ENCODE peak calls at places on chromosomes 4 and X, in five cellular contexts. I, K, H, V and E are unnamed samples.

GRCh38 chr4:85398276-85398675 is 76.7 kb upstream of the ARHGAP24 start:
- DNase-seq in V (no peak), I (no peak), H (no peak), K (no peak), E (no peak)

GRCh38 chr4:104879367-104879766 is 267.3 kb upstream of the TET2 start:
- DNase-seq in I (no peak), V (no peak), H (no peak), K (no peak), E (no peak)

GRCh38 chr4:133464311-133464710 is 315.2 kb downstream of the PCDH10 start:
- DNase-seq in H (no peak), K (no peak), I (no peak), V (no peak), E (no peak)

GRCh38 chr4:185437809-185438208 is 12.0 kb upstream of the UFSP2 start:
- DNase-seq in V (no peak), I (no peak), H (no peak), K (no peak), E (no peak)

GRCh38 chr4:164718817-164719216 is 35.1 kb upstream of the SMIM31 start:
- DNase-seq in H (no peak), I (no peak), V (no peak), K (no peak), E (no peak)

GRCh38 chrX:68841251-68842049 is 12.6 kb downstream of the EFNB1 start:
- DNase-seq in K (no peak), V (no peak), H (no peak), I (no peak), E (no peak)

GRCh38 chr4:156137971-156138581 is 184.4 kb upstream of the CTSO start:
- DNase-seq in V (no peak), H (no peak), K (no peak), I (no peak), E (no peak)

GRCh38 chrX:47637546-47638195 is 7.9 kb upstream of the CFP start:
- DNase-seq in H (no peak), K (no peak), V (no peak), I (peak; percentile 77), E (no peak)

GRCh38 chrX:136742721-136743379 is 37.9 kb downstream of the ARHGEF6 start:
- DNase-seq in I (no peak), K (no peak), H (no peak), V (peak; percentile 25), E (no peak)

GRCh38 chr4:153649572-153649991 is 34.5 kb upstream of the TLR2 start:
- DNase-seq in V (no peak), I (no peak), K (peak; percentile 38), H (no peak), E (no peak)

GRCh38 chrX:9464435-9465371 is at the start of gene TBL1X:
- DNase-seq in K (peak; percentile 63), I (peak; percentile 69), V (peak; percentile 86), H (peak; percentile 8), E (no peak)

GRCh38 chr4:63582997-63583396 is 826.3 kb downstream of the TECRL start:
- DNase-seq in V (peak; percentile 32), I (no peak), K (no peak), H (no peak), E (no peak)

GRCh38 chr4:126611900-126612299 is 1020.9 kb upstream of the INTU start:
- DNase-seq in V (no peak), I (no peak), K (no peak), H (no peak), E (no peak)

GRCh38 chrX:121562616-121563015 is 515.2 kb downstream of the GLUD2 start:
- DNase-seq in H (no peak), I (no peak), K (no peak), V (no peak), E (no peak)

GRCh38 chr4:138835833-138836521 is 179.6 kb upstream of the NOCT start:
- DNase-seq in K (peak; percentile 3), V (peak; percentile 33), H (no peak), I (no peak), E (peak; percentile 55)

GRCh38 chrX:95427389-95427788 is 1257.3 kb upstream of the DIAPH2 start:
- DNase-seq in H (no peak), V (no peak), I (no peak), K (no peak), E (no peak)

GRCh38 chr4:10656988-10657387 is 27.6 kb downstream of the CLNK start:
- DNase-seq in I (no peak), H (no peak), K (no peak), V (no peak), E (no peak)

GRCh38 chr4:109444182-109444844 is 10.7 kb downstream of the SEC24B start:
- DNase-seq in K (no peak), I (no peak), H (no peak), V (no peak), E (no peak)

GRCh38 chr4:147831452-147832192 is 99.7 kb downstream of the ARHGAP10 start:
- DNase-seq in I (peak; percentile 58), K (peak; percentile 75), V (no peak), H (peak; percentile 67), E (no peak)

DNA sequence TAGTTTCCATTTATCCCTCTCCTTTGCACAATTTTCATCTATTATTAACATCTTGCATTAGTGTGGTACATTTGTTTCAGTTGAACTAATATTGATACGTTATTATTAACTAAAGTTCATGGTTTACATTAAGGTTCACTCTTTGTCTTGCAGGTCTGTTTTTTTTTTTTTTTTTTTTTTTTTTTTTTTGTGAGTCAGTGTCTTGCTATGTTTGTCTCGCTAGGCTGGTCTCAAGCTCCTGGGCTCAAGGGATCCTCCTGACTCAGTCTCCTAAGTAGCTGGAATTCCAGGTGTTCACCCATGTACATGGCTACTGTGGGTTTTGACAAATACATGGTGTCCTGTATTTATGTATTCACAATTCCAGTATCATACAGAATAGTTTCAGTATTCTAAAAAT is 6.8 kb downstream of the TBC1D19 start:
- DNase-seq in H (no peak), V (no peak), K (peak; percentile 36), I (no peak), E (no peak)
- TF ChIP-seq EP300 in H (no peak), V (no peak), K (no peak), I (no peak), E (no peak)

DNA sequence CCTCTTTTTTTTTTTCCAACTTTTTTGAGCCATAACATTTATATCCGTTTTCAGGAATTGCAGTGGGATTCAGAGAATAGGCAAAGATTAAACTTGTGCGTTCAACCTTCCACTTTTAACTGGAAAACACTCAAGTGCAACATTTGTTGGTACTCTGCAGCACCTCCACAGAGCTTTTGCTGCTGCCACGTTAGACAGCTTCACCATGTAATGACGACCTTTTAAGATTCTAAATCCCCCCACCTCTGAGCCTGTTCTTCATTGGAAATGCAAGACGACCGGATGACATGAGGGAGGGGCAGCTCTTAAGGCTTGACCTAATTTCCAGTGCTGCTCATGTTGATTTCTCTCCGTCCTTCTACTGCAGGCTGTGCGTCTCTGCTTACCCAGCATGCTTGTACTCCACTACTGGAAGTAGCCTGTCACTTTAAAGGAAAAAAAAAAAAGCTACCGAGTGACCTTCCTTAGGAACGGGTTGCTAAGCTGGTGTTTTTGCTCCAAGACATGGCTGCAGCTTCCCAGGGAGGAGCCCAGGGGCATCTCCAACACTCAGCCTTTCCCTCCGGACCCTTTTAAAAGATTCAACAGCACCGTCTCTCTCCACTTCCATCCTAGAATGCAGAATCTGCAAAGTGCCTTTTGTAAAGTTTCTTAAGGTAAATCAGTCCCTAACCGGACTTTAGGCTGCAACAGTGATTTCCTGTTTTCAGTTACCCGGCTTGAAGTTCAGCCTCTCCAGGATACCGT is at the start of gene CC2D2A:
- DNase-seq in I (peak; percentile 29), V (peak; percentile 42), K (peak; percentile 58), H (no peak), E (peak; percentile 53)
- H3K4me3 ChIP-seq in I (peak within 1 kb of the TSS; percentile 62), V (peak within 1 kb of the TSS; percentile 82), K (peak within 1 kb of the TSS; percentile 61), H (peak within 1 kb of the TSS; percentile 31), E (peak within 1 kb of the TSS; percentile 53)

GRCh38 chrX:63754860-63755579 is 30.0 kb downstream of the ARHGEF9 start:
- DNase-seq in I (peak; percentile 92), V (peak; percentile 76), H (peak; percentile 79), K (peak; percentile 96), E (peak; percentile 96)
- H3K9me3 ChIP-seq in I (no peaks in the 10 kb centered on the region), V (no peaks in the 10 kb centered on the region), H (no peaks in the 10 kb centered on the region), K (no peaks in the 10 kb centered on the region), E (no peaks in the 10 kb centered on the region)

GRCh38 chr4:183801460-183802168 is 103.5 kb upstream of the STOX2 start:
- DNase-seq in I (peak; percentile 84), H (no peak), V (no peak), K (no peak), E (no peak)
- TF ChIP-seq EP300 in I (no peak), H (no peak), V (no peak), K (no peak), E (no peak)

DNA sequence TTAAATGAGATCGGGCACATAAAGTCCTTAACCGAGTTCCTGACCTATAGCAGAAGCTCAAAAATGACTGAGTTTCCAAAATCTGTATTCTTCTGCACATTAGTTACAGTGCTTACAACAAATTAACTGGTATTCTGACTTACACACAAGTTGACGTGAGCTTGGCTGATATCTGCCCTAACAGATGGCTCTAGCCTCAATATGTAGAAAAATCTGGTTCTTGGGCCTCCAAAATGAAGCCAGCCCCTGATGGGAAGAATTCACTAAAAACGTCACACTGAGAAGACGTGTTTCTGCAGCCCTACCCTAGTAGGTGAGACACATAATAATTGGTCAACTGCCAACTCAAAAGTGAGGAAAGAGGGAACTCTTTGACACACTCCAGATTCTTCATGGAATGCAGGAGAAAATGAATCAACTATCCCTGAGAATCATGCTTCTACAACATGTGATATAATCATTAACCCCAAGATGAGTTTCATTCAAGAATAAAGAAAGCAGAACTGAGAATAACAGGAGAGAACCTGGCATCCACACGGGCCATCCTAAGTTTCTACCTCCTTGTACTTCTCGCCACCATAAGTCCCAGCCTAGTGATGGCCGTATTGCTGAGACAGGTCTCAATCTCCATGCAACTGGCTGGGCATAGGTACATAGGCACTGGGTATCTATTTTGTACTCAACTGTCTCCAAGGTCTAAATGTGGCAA is 8.2 kb downstream of the STX18 start:
- DNase-seq in V (no peak), K (no peak), H (no peak), I (no peak), E (no peak)
- H3K4me3 ChIP-seq in V (no peak overlapping the region), K (no peak overlapping the region), H (no peak overlapping the region), I (no peak overlapping the region), E (no peak overlapping the region)

DNA sequence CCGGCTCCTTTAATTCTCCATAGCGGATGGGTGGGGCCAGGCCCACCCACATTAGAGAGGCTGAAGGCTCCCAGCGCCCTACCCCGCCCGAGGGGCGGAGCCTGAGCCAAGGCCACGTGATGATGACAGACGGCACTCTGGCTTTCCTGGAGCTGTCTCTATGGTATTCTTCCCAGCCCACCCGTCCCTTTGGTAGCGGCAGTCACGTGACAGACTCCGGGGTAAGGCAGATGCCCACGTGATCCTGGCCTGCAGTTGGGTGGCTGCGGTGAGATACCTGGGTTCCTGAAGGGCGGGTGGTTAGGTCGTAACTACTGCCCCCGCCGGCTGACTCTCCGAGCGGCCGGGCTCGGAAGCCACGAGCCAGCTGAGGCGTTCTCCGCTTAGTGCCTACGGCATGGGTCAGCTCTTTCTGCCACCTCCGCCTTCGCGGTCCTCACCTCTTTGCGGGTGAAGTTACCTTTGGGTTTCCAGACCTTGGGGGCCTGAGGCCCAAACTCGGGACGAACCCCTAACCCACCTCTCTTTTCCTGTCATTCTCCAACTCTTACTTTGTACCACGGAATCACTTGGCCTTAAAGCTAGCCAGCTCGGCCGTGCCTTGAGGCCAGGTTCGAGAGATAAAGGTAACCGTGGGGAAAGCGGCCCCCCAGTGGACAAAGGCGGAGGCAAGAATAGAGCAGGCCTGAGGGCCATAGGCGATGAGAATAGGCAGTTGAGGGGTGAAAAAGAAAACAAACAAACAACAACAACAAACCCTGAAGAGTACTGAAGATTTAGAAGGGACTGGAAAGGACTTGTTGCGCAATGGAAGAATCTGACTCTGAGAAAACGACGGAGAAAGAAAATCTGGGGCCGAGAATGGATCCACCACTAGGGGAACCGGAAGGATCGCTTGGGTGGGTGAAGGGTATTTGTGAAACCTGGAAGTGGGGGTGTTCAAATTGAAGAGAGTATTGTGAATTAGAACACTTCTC is at the start of gene RRAGB:
- DNase-seq in H (peak; percentile 92), V (peak; percentile 85), I (peak; percentile 95), K (peak; percentile 96), E (peak; percentile 97)
- H3K9me3 ChIP-seq in H (no peaks in the 10 kb centered on the region), V (no peaks in the 10 kb centered on the region), I (no peaks in the 10 kb centered on the region), K (no peaks in the 10 kb centered on the region), E (no peaks in the 10 kb centered on the region)